ENCODE peak calls at places on chromosomes 7 and 10, in ten cellular contexts. C, V, W, B, R, N, J, M, O and T are unnamed samples.

GRCh38 chr10:92413011-92413410 is 122.0 kb downstream of the MARCHF5 start:
- DNase-seq in C (no peak), V (no peak), W (no peak), B (no peak), R (no peak), N (no peak), J (no peak), M (no peak), O (no peak), T (no peak)

GRCh38 chr10:116253716-116254115 is 19.3 kb downstream of the GFRA1 start:
- DNase-seq in C (no peak), V (no peak), W (no peak), B (no peak), R (no peak), N (no peak), J (no peak), M (no peak), O (no peak), T (no peak)

GRCh38 chr7:90246184-90246583 is 1.2 kb downstream of the CFAP69 start:
- DNase-seq in C (no peak), V (no peak), W (no peak), B (no peak), R (no peak), N (no peak), J (peak), M (peak), O (no peak), T (no peak)

GRCh38 chr10:78528749-78529204 is 495.1 kb downstream of the RPS24 start:
- DNase-seq in C (no peak), V (no peak), W (no peak), B (no peak), R (no peak), N (no peak), J (peak), M (peak), O (no peak), T (no peak)

GRCh38 chr7:27181176-27181520 is 3.9 kb downstream of the HOXA11 start:
- DNase-seq in C (no peak), V (peak), W (no peak), B (no peak), R (no peak), N (no peak), J (peak), M (no peak), O (no peak), T (no peak)

GRCh38 chr7:1536768-1537630 is 6.5 kb downstream of the MAFK start:
- DNase-seq in C (peak), V (peak), W (peak), B (peak), R (peak), N (peak), J (peak), M (peak), O (no peak), T (no peak)

GRCh38 chr10:100502926-100503480 is 16.7 kb downstream of the SEC31B start:
- DNase-seq in C (no peak), V (no peak), W (no peak), B (no peak), R (no peak), N (no peak), J (no peak), M (no peak), O (no peak), T (no peak)

GRCh38 chr10:44183667-44184632 is 200.9 kb downstream of the CXCL12 start:
- DNase-seq in C (no peak), V (no peak), W (no peak), B (no peak), R (no peak), N (no peak), J (no peak), M (no peak), O (no peak), T (no peak)

GRCh38 chr7:123795917-123796316 is 47.1 kb upstream of the WASL start:
- DNase-seq in C (no peak), V (no peak), W (no peak), B (no peak), R (no peak), N (no peak), J (no peak), M (no peak), O (no peak), T (no peak)

GRCh38 chr10:107442035-107442505 is 277.6 kb upstream of the SORCS1 start:
- DNase-seq in C (no peak), V (no peak), W (no peak), B (no peak), R (no peak), N (no peak), J (no peak), M (no peak), O (peak), T (no peak)

GRCh38 chr7:139960158-139960557 is 102.6 kb downstream of the PARP12 start:
- DNase-seq in C (no peak), V (no peak), W (no peak), B (no peak), R (no peak), N (no peak), J (no peak), M (no peak), O (no peak), T (no peak)

GRCh38 chr10:114682121-114682520 is 24.0 kb upstream of the ABLIM1 start:
- DNase-seq in C (no peak), V (no peak), W (no peak), B (no peak), R (no peak), N (no peak), J (no peak), M (no peak), O (no peak), T (no peak)

GRCh38 chr7:64314493-64315020 is 796 bp downstream of the ZNF736 start:
- DNase-seq in C (no peak), V (peak), W (no peak), B (peak), R (no peak), N (no peak), J (no peak), M (no peak), O (no peak), T (no peak)

GRCh38 chr7:23685770-23686169 is 5.8 kb downstream of the FAM221A start:
- DNase-seq in C (no peak), V (no peak), W (no peak), B (no peak), R (no peak), N (no peak), J (no peak), M (no peak), O (no peak), T (no peak)

GRCh38 chr7:23680417-23681405 is 712 bp downstream of the FAM221A start:
- DNase-seq in C (peak), V (peak), W (no peak), B (no peak), R (peak), N (peak), J (peak), M (peak), O (peak), T (peak)

GRCh38 chr7:23679898-23680416 is at the start of gene FAM221A:
- DNase-seq in C (peak), V (peak), W (no peak), B (no peak), R (peak), N (peak), J (peak), M (peak), O (peak), T (peak)
- TF ChIP-seq POLR2AphosphoS5 in C (peak), V (peak), W (no peak), B (no peak), R (peak), N (peak), J (no peak), M (peak), O (no peak), T (no peak)

GRCh38 chr7:101236292-101236691 is 1.3 kb downstream of the CLDN15 start:
- DNase-seq in C (no peak), V (peak), W (no peak), B (no peak), R (no peak), N (no peak), J (no peak), M (no peak), O (no peak), T (no peak)

GRCh38 chr7:101235050-101235449 is 2.6 kb downstream of the CLDN15 start:
- DNase-seq in C (no peak), V (no peak), W (no peak), B (peak), R (peak), N (no peak), J (no peak), M (no peak), O (no peak), T (no peak)

GRCh38 chr7:101234636-101235035 is 3.0 kb downstream of the CLDN15 start:
- DNase-seq in C (no peak), V (no peak), W (no peak), B (no peak), R (no peak), N (peak), J (no peak), M (no peak), O (no peak), T (no peak)

GRCh38 chr7:101233907-101234547 is 3.6 kb downstream of the CLDN15 start:
- DNase-seq in C (no peak), V (peak), W (no peak), B (peak), R (no peak), N (peak), J (no peak), M (no peak), O (no peak), T (no peak)

DNA sequence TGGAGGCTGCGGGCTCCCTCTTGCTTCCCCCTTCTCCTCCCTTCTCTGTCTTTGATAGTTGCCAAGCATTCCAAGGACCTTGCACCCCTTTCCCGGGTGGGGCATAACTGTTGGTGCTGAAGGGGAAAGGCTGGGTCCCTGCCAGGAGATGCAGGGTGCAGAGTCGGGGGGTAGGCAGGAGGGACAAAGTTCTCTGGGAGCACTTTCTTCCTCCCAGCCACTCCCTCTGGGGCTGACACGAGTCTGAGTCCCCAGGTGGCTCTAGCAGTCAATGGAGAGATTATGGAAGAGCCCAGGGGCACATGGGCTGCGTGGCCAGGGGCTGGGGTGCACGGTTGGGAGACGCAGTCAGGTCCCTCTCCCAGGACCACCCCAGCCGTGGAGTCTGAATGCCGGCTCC is 2.1 kb downstream of the CLDN15 start:
- DNase-seq in C (no peak), V (peak), W (no peak), B (no peak), R (no peak), N (no peak), J (no peak), M (no peak), O (no peak), T (no peak)
- TF ChIP-seq POLR2A in C (no peak), V (no peak), W (no peak), B (no peak), R (no peak), N (no peak), J (no peak), M (no peak), O (no peak), T (no peak)

GRCh38 chr10:124524991-124525653 is 63.5 kb downstream of the LHPP start:
- DNase-seq in C (no peak), V (peak), W (no peak), B (no peak), R (no peak), N (peak), J (no peak), M (no peak), O (no peak), T (no peak)
- TF ChIP-seq POLR2AphosphoS5 in C (no peak), V (no peak), W (no peak), B (no peak), R (no peak), N (peak), J (no peak), M (no peak), O (no peak), T (no peak)

GRCh38 chr10:34739915-34740314 is 75.2 kb downstream of the PARD3 start:
- DNase-seq in C (no peak), V (no peak), W (no peak), B (peak), R (peak), N (peak), J (no peak), M (peak), O (no peak), T (no peak)

GRCh38 chr10:34740321-34740720 is 74.8 kb downstream of the PARD3 start:
- DNase-seq in C (no peak), V (no peak), W (no peak), B (no peak), R (no peak), N (no peak), J (no peak), M (no peak), O (no peak), T (no peak)

GRCh38 chr10:34734918-34735317 is 80.2 kb downstream of the PARD3 start:
- DNase-seq in C (no peak), V (no peak), W (no peak), B (no peak), R (no peak), N (no peak), J (no peak), M (no peak), O (no peak), T (no peak)

GRCh38 chr10:34737772-34738169 is 77.3 kb downstream of the PARD3 start:
- DNase-seq in C (no peak), V (no peak), W (no peak), B (no peak), R (no peak), N (no peak), J (no peak), M (no peak), O (no peak), T (no peak)

GRCh38 chr10:34736976-34737771 is 77.9 kb downstream of the PARD3 start:
- DNase-seq in C (no peak), V (no peak), W (no peak), B (no peak), R (no peak), N (no peak), J (no peak), M (no peak), O (no peak), T (no peak)
- TF ChIP-seq POLR2A in C (no peak), V (no peak), W (no peak), B (no peak), R (no peak), N (no peak), J (no peak), M (no peak), O (no peak), T (no peak)

GRCh38 chr7:5502726-5503243 is 79.2 kb upstream of the TNRC18 start:
- DNase-seq in C (no peak), V (no peak), W (no peak), B (no peak), R (no peak), N (no peak), J (no peak), M (no peak), O (no peak), T (no peak)
- TF ChIP-seq POLR2AphosphoS5 in C (no peak), V (no peak), W (no peak), B (no peak), R (no peak), N (no peak), J (no peak), M (no peak), O (no peak), T (no peak)

GRCh38 chr7:94008537-94008936 is 4.4 kb upstream of the BET1 start:
- DNase-seq in C (no peak), V (no peak), W (no peak), B (no peak), R (peak), N (no peak), J (no peak), M (no peak), O (no peak), T (no peak)

GRCh38 chr7:94005753-94006152 is 1.6 kb upstream of the BET1 start:
- DNase-seq in C (no peak), V (no peak), W (no peak), B (no peak), R (no peak), N (no peak), J (no peak), M (no peak), O (no peak), T (no peak)

GRCh38 chr7:94001396-94001795 is 2.8 kb downstream of the BET1 start:
- DNase-seq in C (no peak), V (no peak), W (no peak), B (no peak), R (no peak), N (no peak), J (no peak), M (no peak), O (no peak), T (no peak)

GRCh38 chr7:94003446-94004023 is 620 bp downstream of the BET1 start:
- DNase-seq in C (no peak), V (no peak), W (no peak), B (no peak), R (no peak), N (no peak), J (no peak), M (no peak), O (no peak), T (no peak)

GRCh38 chr7:94004024-94004945 is at the start of gene BET1:
- DNase-seq in C (peak), V (peak), W (peak), B (peak), R (peak), N (peak), J (peak), M (peak), O (peak), T (peak)
- TF ChIP-seq POLR2A in C (peak), V (peak), W (peak), B (peak), R (peak), N (no peak), J (peak), M (peak), O (peak), T (peak)